ENCODE peak calls at places on chromosomes 16 and 17, in four cellular contexts. Z is upper lobe of right lung; Y is NCI-H82; W is activated naive CD4-positive, alpha-beta T cell treated with anti-CD3 and anti-CD28 coated beads for 36 hours. H is an unnamed sample.

GRCh38 chr16:55301385-55302008 is 22.5 kb upstream of the IRX6 start:
- DNase-seq in Z (no peak), Y (no peak), W (no peak), H (no peak)

GRCh38 chr17:258906-259305 is 77.5 kb upstream of the DOC2B start:
- DNase-seq in Z (no peak), Y (no peak), W (no peak), H (no peak)

GRCh38 chr17:66355510-66355909 is 53.1 kb downstream of the PRKCA start:
- DNase-seq in Z (no peak), Y (no peak), W (no peak), H (no peak)

GRCh38 chr17:81400154-81400938 is 5.1 kb downstream of the BAHCC1 start:
- DNase-seq in Z (peak; percentile 78), Y (peak; percentile 88), W (no peak), H (peak; percentile 86)

GRCh38 chr17:77425791-77426641 is 285.2 kb downstream of the SEC14L1 start:
- DNase-seq in Z (no peak), Y (peak; percentile 40), W (peak; percentile 49), H (no peak)

GRCh38 chr17:51813784-51814174 is 344.7 kb downstream of the CA10 start:
- DNase-seq in Z (no peak), Y (no peak), W (no peak), H (no peak)

GRCh38 chr17:40458001-40458791 is 14.9 kb downstream of the IGFBP4 start:
- DNase-seq in Z (no peak), Y (peak; percentile 55), W (no peak), H (no peak)

GRCh38 chr16:89360760-89361435 is 129.5 kb downstream of the ANKRD11 start:
- DNase-seq in Z (peak; percentile 70), Y (no peak), W (peak; percentile 94), H (no peak)

GRCh38 chr17:82910041-82910481 is 70.2 kb upstream of the ZNF750 start:
- DNase-seq in Z (no peak), Y (no peak), W (no peak), H (no peak)

GRCh38 chr17:55513885-55514590 is 2.8 kb upstream of the SMIM36 start:
- DNase-seq in Z (no peak), Y (peak; percentile 93), W (peak; percentile 85), H (peak; percentile 79)

GRCh38 chr17:28972437-28972836 is 21.1 kb upstream of the PHF12 start:
- DNase-seq in Z (no peak), Y (peak; percentile 71), W (no peak), H (peak; percentile 47)

GRCh38 chr16:27242868-27243590 is 25.5 kb downstream of the NSMCE1 start:
- DNase-seq in Z (peak; percentile 77), Y (no peak), W (peak; percentile 56), H (no peak)

GRCh38 chr17:82457071-82457789 is 1.3 kb upstream of the NARF start:
- DNase-seq in Z (no peak), Y (peak; percentile 53), W (no peak), H (no peak)

GRCh38 chr16:57720142-57720575 is 15.4 kb upstream of the KATNB1 start:
- DNase-seq in Z (no peak), Y (peak; percentile 61), W (peak; percentile 66), H (peak; percentile 71)

GRCh38 chr17:38341035-38341721 is 2.6 kb downstream of the GPR179 start:
- DNase-seq in Z (peak; percentile 75), Y (peak; percentile 58), W (no peak), H (no peak)

GRCh38 chr17:50355701-50356341 is 9.9 kb downstream of the XYLT2 start:
- DNase-seq in Z (peak; percentile 59), Y (no peak), W (no peak), H (no peak)

GRCh38 chr16:82945420-82946096 is 318.8 kb downstream of the CDH13 start:
- DNase-seq in Z (no peak), Y (no peak), W (no peak), H (no peak)

GRCh38 chr16:25544294-25544693 is 147.5 kb upstream of the HS3ST4 start:
- DNase-seq in Z (no peak), Y (no peak), W (no peak), H (no peak)

GRCh38 chr17:3904486-3904885 is 11.6 kb upstream of the CAMKK1 start:
- DNase-seq in Z (no peak), Y (no peak), W (no peak), H (no peak)

GRCh38 chr17:39724731-39725130 is 5.6 kb downstream of the MIEN1 start:
- DNase-seq in Z (no peak), Y (no peak), W (no peak), H (no peak)

GRCh38 chr17:29642171-29642611 is 19.5 kb upstream of the CORO6 start:
- DNase-seq in Z (no peak), Y (peak; percentile 61), W (no peak), H (peak; percentile 31)

GRCh38 chr17:37043201-37043600 is 94.4 kb downstream of the AATF start:
- DNase-seq in Z (no peak), Y (no peak), W (no peak), H (no peak)

GRCh38 chr16:9261376-9261775 is 169.9 kb downstream of the HAPSTR1 start:
- DNase-seq in Z (no peak), Y (no peak), W (no peak), H (no peak)

GRCh38 chr16:48892884-48893283 is 282.9 kb upstream of the N4BP1 start:
- DNase-seq in Z (no peak), Y (peak; percentile 85), W (no peak), H (no peak)

GRCh38 chr17:19322861-19323260 is 39.7 kb downstream of the B9D1 start:
- DNase-seq in Z (no peak), Y (no peak), W (no peak), H (no peak)

GRCh38 chr16:17515421-17516210 is 44.9 kb upstream of the XYLT1 start:
- DNase-seq in Z (no peak), Y (no peak), W (no peak), H (no peak)

GRCh38 chr16:24482681-24483202 is 56.6 kb upstream of the RBBP6 start:
- DNase-seq in Z (no peak), Y (no peak), W (no peak), H (no peak)